ENCODE peak calls at places on chromosomes 6 and 20, in five cellular contexts. G is cardiac fibroblast; P is neural progenitor cell; J is CD4-positive, alpha-beta T cell; F is tibial nerve. E is an unnamed sample.

GRCh38 chr6:83536034-83536646 is 23.8 kb downstream of the PRSS35 start:
- DNase-seq in J (no peak), F (peak), G (peak), P (peak), E (no peak)

GRCh38 chr20:25541676-25542075 is 43.7 kb downstream of the NINL start:
- DNase-seq in P (no peak), G (peak), J (no peak), F (no peak), E (no peak)

GRCh38 chr6:97656236-97656635 is 373.2 kb upstream of the MMS22L start:
- DNase-seq in G (no peak), P (peak), J (no peak), F (no peak), E (no peak)

GRCh38 chr6:106334646-106335448 is 9.3 kb upstream of the ATG5 start:
- DNase-seq in F (no peak), P (peak), J (peak), G (peak), E (peak)

GRCh38 chr20:48012401-48012974 is 227.2 kb upstream of the SULF2 start:
- DNase-seq in G (peak), F (no peak), P (no peak), J (no peak), E (no peak)

GRCh38 chr6:11771473-11772048 is 7.0 kb downstream of the ADTRP start:
- DNase-seq in F (no peak), J (no peak), G (no peak), P (no peak), E (no peak)

GRCh38 chr20:25315418-25316210 is 67.7 kb downstream of the PYGB start:
- DNase-seq in P (no peak), F (no peak), G (peak), J (no peak), E (peak)

GRCh38 chr20:46307139-46307998 is 929 bp downstream of the CDH22 start:
- DNase-seq in J (peak), F (no peak), P (peak), G (peak), E (peak)

GRCh38 chr6:89602713-89603112 is 35.8 kb downstream of the LYRM2 start:
- DNase-seq in F (no peak), G (no peak), P (no peak), J (no peak), E (no peak)

GRCh38 chr6:85085875-85086274 is 321.5 kb upstream of the TBX18 start:
- DNase-seq in G (no peak), F (no peak), J (no peak), P (no peak), E (no peak)

GRCh38 chr6:39256294-39256693 is 27.0 kb upstream of the KCNK5 start:
- DNase-seq in G (no peak), P (no peak), J (no peak), F (no peak), E (no peak)

GRCh38 chr6:25399885-25400284 is 120.7 kb downstream of the CARMIL1 start:
- DNase-seq in J (no peak), G (no peak), F (no peak), P (no peak), E (no peak)

GRCh38 chr20:61868466-61869090 is 197.1 kb downstream of the TAF4 start:
- DNase-seq in P (no peak), F (no peak), J (no peak), G (no peak), E (no peak)

GRCh38 chr20:36543187-36544133 is 2.1 kb downstream of the MYL9 start:
- DNase-seq in J (no peak), G (peak), F (peak), P (no peak), E (no peak)

GRCh38 chr20:16385891-16386290 is 187.4 kb downstream of the KIF16B start:
- DNase-seq in J (no peak), P (no peak), G (no peak), F (no peak), E (no peak)

GRCh38 chr6:93418448-93419303 is 683 bp downstream of the EPHA7 start:
- DNase-seq in F (no peak), P (peak), G (peak), J (no peak), E (no peak)

GRCh38 chr6:157283330-157283898 is 39.9 kb downstream of the TMEM242 start:
- DNase-seq in G (no peak), P (no peak), F (no peak), J (no peak), E (no peak)

GRCh38 chr6:157280153-157280552 is 43.2 kb downstream of the TMEM242 start:
- DNase-seq in P (peak), F (no peak), J (no peak), G (no peak), E (no peak)

GRCh38 chr6:157280947-157281346 is 42.4 kb downstream of the TMEM242 start:
- DNase-seq in J (no peak), G (no peak), F (no peak), P (no peak), E (no peak)

GRCh38 chr6:157282279-157282678 is 41.0 kb downstream of the TMEM242 start:
- DNase-seq in G (no peak), J (no peak), F (no peak), P (no peak), E (no peak)

GRCh38 chr6:157281570-157281969 is 41.7 kb downstream of the TMEM242 start:
- DNase-seq in P (no peak), J (no peak), F (no peak), G (no peak), E (no peak)
- TF ChIP-seq CTCF in P (peak), J (no peak), F (no peak), G (peak), E (peak)

GRCh38 chr6:12921467-12921866 is 204.9 kb downstream of the PHACTR1 start:
- DNase-seq in G (no peak), J (no peak), P (no peak), F (no peak), E (no peak)

GRCh38 chr6:12929678-12930077 is 213.1 kb downstream of the PHACTR1 start:
- DNase-seq in J (no peak), P (no peak), G (no peak), F (no peak), E (no peak)

GRCh38 chr6:12924911-12925310 is 208.3 kb downstream of the PHACTR1 start:
- DNase-seq in J (no peak), P (no peak), F (no peak), G (no peak), E (no peak)

GRCh38 chr6:12927746-12928145 is 211.2 kb downstream of the PHACTR1 start:
- DNase-seq in F (no peak), G (no peak), P (no peak), J (no peak), E (no peak)

DNA sequence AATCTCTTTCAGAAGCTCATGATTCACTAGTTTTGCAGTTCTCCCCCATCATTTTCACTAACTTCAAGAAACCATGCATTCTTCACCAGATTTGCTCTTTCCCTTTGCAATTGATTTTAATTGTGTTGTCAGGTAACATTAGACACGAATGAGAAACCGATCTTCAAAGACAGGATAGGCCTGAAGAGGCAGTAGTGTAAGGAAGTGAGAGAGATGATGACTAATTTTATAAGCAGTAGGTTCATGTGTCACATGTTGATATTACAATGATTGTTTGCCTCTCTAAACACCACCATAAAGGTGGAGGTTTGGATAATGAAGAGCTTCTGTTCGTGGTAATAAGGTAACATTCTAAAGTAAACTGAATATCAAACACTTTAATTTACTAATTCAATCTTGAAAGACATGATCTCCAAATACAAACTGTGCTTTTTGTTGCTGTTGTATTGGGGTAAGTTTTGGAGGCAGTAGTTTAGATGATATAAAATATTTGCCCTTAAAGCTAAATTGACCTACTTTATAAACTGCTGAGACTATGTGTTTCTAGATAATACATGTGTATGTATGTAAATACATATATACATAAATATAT is 207.2 kb downstream of the PHACTR1 start:
- DNase-seq in P (no peak), G (no peak), F (no peak), J (no peak), E (no peak)
- TF ChIP-seq CTCF in P (no peak), G (no peak), F (no peak), J (no peak), E (no peak)

GRCh38 chr6:163554663-163555062 is 140.1 kb downstream of the QKI start:
- DNase-seq in J (peak), P (peak), F (peak), G (peak), E (peak)
- TF ChIP-seq CTCF in J (peak), P (peak), F (peak), G (peak), E (peak)

DNA sequence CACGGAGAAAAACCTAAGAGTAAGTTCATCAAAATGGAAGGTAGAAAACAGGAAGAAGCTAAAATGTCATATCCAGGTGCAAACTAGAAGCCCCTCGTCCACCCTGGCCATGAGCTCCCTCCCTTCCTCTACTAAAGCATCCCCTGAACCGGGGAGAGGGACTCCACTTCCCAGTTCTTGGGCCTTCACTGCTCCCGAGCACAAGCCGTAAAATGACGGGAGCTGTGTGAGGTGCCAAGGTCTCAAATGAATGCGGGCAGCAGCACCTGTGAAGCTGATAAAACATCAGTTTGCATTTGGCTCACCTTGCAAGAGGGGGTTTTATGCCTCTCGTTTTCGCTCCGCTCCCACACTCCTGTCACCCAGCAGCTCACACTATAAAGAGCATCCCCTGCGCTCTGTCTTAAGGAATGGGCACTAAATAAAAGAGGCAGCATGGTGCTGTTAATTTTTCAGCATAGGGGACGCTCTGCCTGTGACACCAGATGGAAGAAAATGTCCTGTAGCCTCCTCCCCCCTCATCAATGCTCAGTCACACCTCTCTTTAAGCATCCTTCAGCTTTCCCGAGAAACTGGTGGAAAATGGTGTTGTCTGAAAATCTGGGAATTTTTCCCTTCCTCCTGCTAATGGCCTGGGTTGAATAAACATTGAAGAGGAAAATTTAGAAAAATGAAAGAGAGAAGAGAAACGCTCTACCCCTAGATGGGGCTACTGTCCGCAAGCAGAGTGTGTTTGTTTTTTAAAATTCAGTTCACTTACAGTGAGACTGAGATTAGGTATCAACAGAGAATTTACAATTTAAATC is 563.0 kb upstream of the AGPAT4 start:
- DNase-seq in J (no peak), G (peak), P (no peak), F (no peak), E (no peak)
- TF ChIP-seq CTCF in J (no peak), G (peak), P (peak), F (peak), E (no peak)

GRCh38 chr20:17887331-17888030 is 81.1 kb downstream of the SNX5 start:
- DNase-seq in F (no peak), J (no peak), P (no peak), G (no peak), E (peak)

GRCh38 chr20:17890330-17890729 is 78.3 kb downstream of the SNX5 start:
- DNase-seq in P (no peak), J (no peak), G (no peak), F (no peak), E (no peak)

GRCh38 chr20:17889226-17889625 is 79.4 kb downstream of the SNX5 start:
- DNase-seq in J (no peak), F (no peak), P (no peak), G (peak), E (no peak)

GRCh38 chr20:17885544-17885943 is 83.0 kb downstream of the SNX5 start:
- DNase-seq in G (peak), P (no peak), J (no peak), F (peak), E (peak)

GRCh38 chr20:17888044-17888443 is 80.5 kb downstream of the SNX5 start:
- DNase-seq in F (no peak), J (no peak), G (no peak), P (no peak), E (no peak)
- TF ChIP-seq CTCF in F (no peak), J (no peak), G (no peak), P (no peak), E (no peak)

GRCh38 chr20:378961-379336 is 1.6 kb upstream of the TRIB3 start:
- DNase-seq in F (no peak), J (no peak), P (no peak), G (no peak), E (no peak)

GRCh38 chr20:383889-384288 is 3.3 kb downstream of the TRIB3 start:
- DNase-seq in G (no peak), P (no peak), J (no peak), F (no peak), E (no peak)

GRCh38 chr20:381581-382290 is 1.2 kb downstream of the TRIB3 start:
- DNase-seq in P (peak), F (peak), J (peak), G (peak), E (peak)

GRCh38 chr20:382291-383115 is 1.9 kb downstream of the TRIB3 start:
- DNase-seq in P (no peak), F (no peak), J (no peak), G (no peak), E (no peak)

GRCh38 chr20:380763-381580 is 412 bp downstream of the TRIB3 start:
- DNase-seq in P (peak), F (no peak), G (peak), J (peak), E (peak)
- TF ChIP-seq CTCF in P (peak), F (no peak), G (no peak), J (no peak), E (no peak)

GRCh38 chr6:137342607-137343186 is 123.5 kb upstream of the IFNGR1 start:
- DNase-seq in G (peak), F (no peak), J (no peak), P (no peak), E (no peak)

GRCh38 chr6:137339929-137340559 is 120.9 kb upstream of the IFNGR1 start:
- DNase-seq in P (peak), F (no peak), G (peak), J (no peak), E (no peak)

GRCh38 chr6:137341721-137342195 is 122.6 kb upstream of the IFNGR1 start:
- DNase-seq in G (peak), F (no peak), J (peak), P (peak), E (no peak)
- TF ChIP-seq CTCF in G (no peak), F (no peak), J (peak), P (peak), E (peak)

E was measured in CD14-positive monocyte.